ENCODE peak calls at places on chromosomes 3 and 15, in six cellular contexts. C is tibial nerve, T is fibroblast of lung, G is sigmoid colon, O is dorsolateral prefrontal cortex, I is heart left ventricle. A is an unnamed sample.

GRCh38 chr3:115862824-115863223 is 239.5 kb downstream of the GAP43 start:
- DNase-seq in T (no peak), O (no peak), C (no peak), I (no peak), G (no peak), A (no peak)

GRCh38 chr3:128993461-128994172 is at the start of gene CFAP92:
- DNase-seq in C (peak; percentile 47), O (peak; percentile 95), I (peak; percentile 94), G (peak; percentile 93), T (peak; percentile 51), A (peak; percentile 87)

GRCh38 chr3:120497813-120498212 is 47.0 kb upstream of the FSTL1 start:
- DNase-seq in G (no peak), O (no peak), T (peak; percentile 65), C (no peak), I (no peak), A (no peak)

GRCh38 chr3:124962403-124962940 is 27.9 kb upstream of the MUC13 start:
- DNase-seq in T (no peak), G (no peak), C (no peak), I (no peak), O (no peak), A (no peak)

GRCh38 chr3:192835818-192836468 is 81.7 kb downstream of the MB21D2 start:
- DNase-seq in O (no peak), T (peak; percentile 82), I (no peak), C (no peak), G (peak; percentile 79), A (no peak)

GRCh38 chr15:78093242-78094020 is 1.1 kb downstream of the SH2D7 start:
- DNase-seq in O (no peak), T (peak; percentile 96), I (no peak), C (no peak), G (peak; percentile 74), A (no peak)

GRCh38 chr15:63870403-63871209 is 36.9 kb upstream of the HERC1 start:
- DNase-seq in G (no peak), C (no peak), T (peak; percentile 82), O (no peak), I (no peak), A (no peak)

GRCh38 chr15:53122818-53123217 is 332.7 kb upstream of the ONECUT1 start:
- DNase-seq in O (no peak), I (no peak), G (no peak), T (no peak), C (no peak), A (no peak)

GRCh38 chr3:161270991-161271390 is 49.9 kb downstream of the NMD3 start:
- DNase-seq in O (no peak), C (no peak), T (no peak), G (no peak), I (no peak), A (no peak)

GRCh38 chr3:179794355-179794754 is 141.5 kb downstream of the USP13 start:
- DNase-seq in O (no peak), C (no peak), G (no peak), T (no peak), I (no peak), A (no peak)

GRCh38 chr3:196431193-196432136 is 762 bp downstream of the UBXN7 start:
- DNase-seq in C (no peak), G (peak; percentile 65), I (peak; percentile 60), T (peak; percentile 66), O (peak; percentile 13), A (no peak)

GRCh38 chr3:117761992-117762944 is 1052.7 kb downstream of the TUSC7 start:
- DNase-seq in C (no peak), O (no peak), T (peak; percentile 10), G (no peak), I (no peak), A (no peak)

GRCh38 chr3:177770821-177771220 is 573.5 kb upstream of the TBL1XR1 start:
- DNase-seq in O (no peak), T (peak; percentile 86), I (no peak), C (no peak), G (no peak), A (no peak)

GRCh38 chr3:122694966-122695365 is 14.3 kb downstream of the PARP14 start:
- DNase-seq in G (no peak), O (no peak), T (no peak), I (no peak), C (no peak), A (no peak)

GRCh38 chr3:190225186-190225692 is 97.0 kb downstream of the CLDN1 start:
- DNase-seq in O (no peak), T (peak; percentile 23), I (no peak), G (no peak), C (no peak), A (no peak)

GRCh38 chr15:81411056-81411455 is 37.0 kb upstream of the TMC3 start:
- DNase-seq in O (no peak), C (no peak), T (no peak), I (no peak), G (no peak), A (no peak)

GRCh38 chr15:29003446-29004233 is 117.9 kb downstream of the APBA2 start:
- DNase-seq in O (no peak), G (no peak), C (no peak), I (no peak), T (no peak), A (no peak)

GRCh38 chr15:82306791-82307713 is 42.2 kb downstream of the GOLGA6L10 start:
- DNase-seq in O (no peak), C (no peak), G (peak; percentile 26), T (no peak), I (no peak), A (no peak)

GRCh38 chr3:16369885-16370284 is 104.9 kb downstream of the OXNAD1 start:
- DNase-seq in G (no peak), C (no peak), I (no peak), T (peak; percentile 80), O (no peak), A (no peak)

GRCh38 chr3:187739125-187739560 is 6.1 kb downstream of the BCL6 start:
- DNase-seq in C (no peak), O (no peak), T (peak; percentile 28), I (peak; percentile 79), G (no peak), A (peak; percentile 86)

GRCh38 chr3:144556392-144556791 is 584.8 kb downstream of the DIPK2A start:
- DNase-seq in G (no peak), O (no peak), C (no peak), T (peak; percentile 64), I (no peak), A (no peak)

GRCh38 chr3:42369304-42369703 is 41.1 kb downstream of the LYZL4 start:
- DNase-seq in I (no peak), O (peak; percentile 20), T (no peak), G (peak; percentile 80), C (no peak), A (peak; percentile 69)

GRCh38 chr3:51384145-51384729 is 854 bp upstream of the MANF start:
- DNase-seq in T (peak; percentile 22), C (no peak), O (no peak), G (peak; percentile 73), I (peak; percentile 68), A (no peak)

GRCh38 chr15:39392469-39393047 is 188.3 kb upstream of the THBS1 start:
- DNase-seq in T (no peak), O (no peak), I (no peak), C (no peak), G (no peak), A (no peak)

GRCh38 chr3:29531611-29532150 is 250.8 kb downstream of the RBMS3 start:
- DNase-seq in G (no peak), C (no peak), I (no peak), T (no peak), O (no peak), A (no peak)

GRCh38 chr15:80920271-80920699 is 69.3 kb downstream of the MESD start:
- DNase-seq in T (no peak), G (no peak), C (no peak), O (no peak), I (no peak), A (no peak)

DNA sequence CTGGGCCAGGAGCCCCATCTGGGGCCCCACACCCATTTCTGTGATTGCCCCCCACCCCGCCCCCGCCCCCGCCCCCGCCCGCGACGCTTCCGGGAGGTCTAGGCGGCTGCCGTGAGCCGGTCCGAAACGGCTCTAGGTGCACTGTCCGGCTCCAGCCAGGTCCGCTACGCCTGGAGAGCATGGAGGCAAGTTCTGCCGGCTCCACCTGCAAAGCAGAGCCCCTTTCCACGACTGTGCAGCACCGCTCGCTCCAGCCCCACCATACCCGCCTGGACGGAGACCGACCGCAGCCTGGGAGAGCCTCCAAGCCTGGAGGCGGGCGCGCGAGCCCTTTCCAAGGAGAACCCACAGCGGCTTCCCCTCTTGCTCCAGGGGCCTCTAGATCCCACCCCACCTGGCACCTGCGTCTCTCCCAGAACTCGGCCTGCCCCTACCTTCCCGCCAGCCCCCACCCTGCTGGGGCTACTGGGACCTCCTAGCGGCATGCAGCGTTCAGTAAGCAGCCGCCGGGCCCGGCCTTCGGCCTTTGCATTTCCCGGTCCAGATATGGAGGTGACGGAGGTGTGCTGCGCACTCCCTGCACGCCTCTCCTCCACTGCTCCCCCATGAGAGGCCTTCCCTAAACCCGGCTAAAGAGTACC is 66.2 kb downstream of the KLF13 start:
- DNase-seq in C (no peak), O (peak; percentile 55), I (peak; percentile 70), G (peak; percentile 73), T (no peak), A (no peak)
- H3K27ac ChIP-seq in C (peak overlapping the region; percentile 88), O (peak overlapping the region; percentile 87), I (peak overlapping the region; percentile 95), G (peak overlapping the region; percentile 93), T (no peak overlapping the region), A (peak overlapping the region; percentile 99)

DNA sequence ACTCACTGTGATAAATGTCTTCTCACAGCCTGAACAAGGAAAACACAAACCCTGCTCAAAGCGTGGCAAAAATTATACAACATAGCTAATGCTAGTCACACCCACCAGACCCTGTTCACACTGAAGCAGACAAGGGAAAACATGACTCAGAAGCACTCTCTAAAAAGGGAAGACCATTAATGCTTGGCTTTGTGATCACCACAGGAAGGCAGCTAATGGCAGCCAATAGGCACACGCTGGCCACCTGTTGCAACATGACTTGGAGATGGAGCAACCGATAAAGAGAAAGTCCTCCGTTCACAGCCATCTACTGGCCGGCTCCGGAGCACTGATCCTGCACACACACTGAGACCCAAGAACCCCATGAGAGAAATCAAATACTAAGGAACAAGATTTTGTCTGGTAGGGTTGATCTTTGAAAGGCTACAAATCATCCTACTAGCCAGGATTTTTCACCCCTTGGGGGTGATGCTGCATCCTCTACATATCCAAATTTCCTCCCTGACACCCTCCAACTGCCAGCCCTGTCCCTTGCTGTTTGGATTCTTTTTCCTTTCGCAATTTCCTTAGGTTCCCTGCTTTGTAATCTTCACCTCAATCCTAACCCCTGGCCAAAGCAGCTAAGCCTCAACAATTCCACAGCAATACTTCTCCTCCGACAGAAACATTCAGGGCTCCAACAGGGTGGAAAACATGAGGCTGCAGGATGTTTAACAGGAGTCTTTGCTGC is 3.2 kb downstream of the ZXDC start:
- DNase-seq in C (peak; percentile 63), T (peak; percentile 96), G (peak; percentile 91), I (no peak), O (peak; percentile 23), A (no peak)
- H3K4me3 ChIP-seq in C (no peak overlapping the region), T (peak overlapping the region; percentile 29), G (peak overlapping the region; percentile 4), I (peak overlapping the region; percentile 88), O (peak overlapping the region; percentile 77), A (peak overlapping the region; percentile 82)

DNA sequence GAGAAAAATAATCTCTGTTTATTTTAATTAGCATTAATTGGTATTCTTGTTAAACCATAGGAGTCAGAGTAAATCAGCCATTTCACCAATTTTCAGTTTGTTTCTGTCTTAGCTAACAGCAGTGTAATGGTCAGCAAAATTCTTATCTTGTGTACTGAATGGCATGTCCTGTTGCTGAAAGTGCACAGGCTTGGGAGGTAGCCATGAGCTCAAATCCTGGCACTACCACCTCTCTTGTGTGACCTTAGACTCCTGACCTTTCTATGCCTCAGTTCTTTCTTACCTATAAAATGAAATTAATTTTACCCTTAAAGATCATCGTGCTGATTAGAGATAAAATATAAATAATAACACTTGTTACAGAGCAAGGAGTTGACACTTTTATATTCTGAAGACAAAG is 35.8 kb downstream of the MLH1 start:
- DNase-seq in G (no peak), C (no peak), T (no peak), I (no peak), O (no peak), A (no peak)
- H3K27ac ChIP-seq in G (no peak overlapping the region), C (no peak overlapping the region), T (no peak overlapping the region), I (peak overlapping the region; percentile 49), O (no peak overlapping the region), A (peak overlapping the region; percentile 72)

GRCh38 chr3:80190051-80190450 is 422.3 kb upstream of the ROBO1 start:
- DNase-seq in T (peak; percentile 97), O (no peak), C (no peak), G (no peak), I (no peak), A (no peak)
- H3K4me3 ChIP-seq in T (no peak overlapping the region), O (no peak overlapping the region), C (no peak overlapping the region), G (no peak overlapping the region), I (no peak overlapping the region), A (no peak overlapping the region)

A was measured in coronary artery.